ENCODE peak calls at places on chromosomes 13 and 19, in ten cellular contexts. W, F, V, J, H, Q, K, P, O and I are unnamed samples.

GRCh38 chr19:34480971-34481821 is at the start of gene WTIP:
- DNase-seq in P (peak; percentile 50), J (peak; percentile 89), F (peak; percentile 80), O (peak; percentile 64), H (peak; percentile 86), V (peak; percentile 28), W (peak; percentile 89), K (peak; percentile 76), Q (no peak), I (peak; percentile 87)

GRCh38 chr13:27476943-27477681 is 26.7 kb upstream of the MTIF3 start:
- DNase-seq in V (no peak), J (peak; percentile 47), Q (no peak), P (no peak), O (peak; percentile 29), H (no peak), W (no peak), F (peak; percentile 6), K (no peak), I (peak; percentile 38)

GRCh38 chr13:33276581-33276980 is 9.0 kb downstream of the STARD13 start:
- DNase-seq in O (no peak), W (no peak), K (no peak), P (no peak), J (peak; percentile 51), V (no peak), F (no peak), Q (no peak), H (no peak), I (peak; percentile 86)

GRCh38 chr13:31742102-31742695 is 2.9 kb downstream of the RXFP2 start:
- DNase-seq in P (peak; percentile 23), V (no peak), J (peak; percentile 74), H (peak; percentile 64), W (no peak), K (peak; percentile 55), Q (peak; percentile 22), O (peak; percentile 55), F (peak; percentile 42), I (peak; percentile 88)

GRCh38 chr13:66558511-66558910 is 671.6 kb downstream of the PCDH9 start:
- DNase-seq in J (peak; percentile 34), F (no peak), K (no peak), V (no peak), H (no peak), Q (no peak), W (no peak), P (no peak), O (no peak), I (peak; percentile 11)

GRCh38 chr19:35381318-35381717 is 10.4 kb downstream of the GPR42 start:
- DNase-seq in O (no peak), Q (no peak), V (no peak), F (no peak), W (no peak), H (no peak), J (no peak), K (no peak), P (no peak), I (no peak)

GRCh38 chr13:89169951-89170350 is 1498.8 kb downstream of the SLITRK5 start:
- DNase-seq in J (no peak), V (no peak), F (no peak), H (no peak), K (no peak), O (no peak), W (no peak), Q (no peak), P (no peak), I (no peak)

GRCh38 chr19:10761443-10762242 is 43.8 kb downstream of the DNM2 start:
- DNase-seq in W (no peak), H (no peak), Q (no peak), P (no peak), J (no peak), F (no peak), V (no peak), O (no peak), K (no peak), I (no peak)

GRCh38 chr13:53131361-53131760 is 102.7 kb downstream of the OLFM4 start:
- DNase-seq in J (no peak), V (no peak), P (no peak), F (no peak), O (no peak), K (no peak), H (no peak), W (no peak), Q (no peak), I (no peak)

GRCh38 chr19:18867199-18867598 is 28.8 kb downstream of the CERS1 start:
- DNase-seq in K (no peak), J (no peak), H (no peak), W (no peak), P (no peak), O (no peak), Q (no peak), F (no peak), V (no peak), I (no peak)

GRCh38 chr19:12665646-12666304 is 767 bp downstream of the MAN2B1 start:
- DNase-seq in V (no peak), J (no peak), H (no peak), F (no peak), Q (no peak), P (no peak), O (no peak), K (no peak), W (no peak), I (no peak)

GRCh38 chr19:49894011-49894664 is 2.5 kb downstream of the IL4I1 start:
- DNase-seq in F (no peak), V (no peak), P (no peak), K (no peak), H (no peak), J (no peak), Q (no peak), O (no peak), W (no peak), I (no peak)

GRCh38 chr13:82829040-82829439 is 1053.2 kb downstream of the SLITRK1 start:
- DNase-seq in F (no peak), P (no peak), Q (no peak), K (no peak), V (no peak), J (no peak), W (no peak), H (no peak), O (no peak), I (no peak)

DNA sequence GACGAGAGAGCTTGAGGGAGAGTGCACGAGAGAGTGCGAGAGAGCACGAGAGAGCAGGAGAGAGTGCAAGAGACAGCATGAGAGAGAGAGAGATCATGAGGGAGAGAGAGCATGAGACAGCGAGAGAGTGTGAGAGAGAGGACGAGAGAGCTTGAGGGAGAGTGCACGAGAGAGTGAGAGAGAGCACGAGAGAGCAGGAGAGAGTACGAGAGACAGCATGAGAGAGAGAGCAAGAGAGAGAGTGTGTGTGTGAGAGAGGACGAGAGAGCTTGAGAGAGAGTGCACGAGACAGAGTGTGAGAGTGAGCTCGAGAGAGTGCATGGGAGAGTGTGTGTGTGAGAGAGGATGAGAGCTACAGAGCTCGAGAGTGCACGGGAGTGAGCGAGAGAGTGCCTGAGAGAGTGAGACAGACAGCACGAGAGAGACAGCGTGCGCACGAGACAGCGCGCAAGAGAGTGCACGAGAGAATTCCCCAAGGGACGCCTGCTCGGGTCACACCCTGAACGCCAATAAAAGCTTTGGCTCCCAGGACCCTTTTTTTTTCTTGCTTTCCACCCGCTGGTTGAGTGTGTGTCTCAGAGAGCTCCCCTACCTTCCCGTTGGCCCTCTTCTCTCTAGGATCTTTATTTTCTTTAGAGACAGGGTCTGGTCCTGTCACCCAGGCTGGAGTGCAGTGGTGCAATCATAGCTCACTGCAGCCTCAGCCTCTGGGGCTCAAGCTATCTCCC is 3.7 kb downstream of the CD70 start:
- DNase-seq in F (no peak), P (no peak), H (no peak), K (no peak), O (no peak), W (no peak), Q (no peak), J (no peak), V (no peak), I (peak; percentile 51)
- H3K4me3 ChIP-seq in F (peak overlapping the region; percentile 29), P (no peak overlapping the region), H (no peak overlapping the region), K (no peak overlapping the region), O (no peak overlapping the region), W (no peak overlapping the region), Q (peak overlapping the region; percentile 16), J (no peak overlapping the region), V (peak overlapping the region; percentile 19), I (peak overlapping the region; percentile 52)

DNA sequence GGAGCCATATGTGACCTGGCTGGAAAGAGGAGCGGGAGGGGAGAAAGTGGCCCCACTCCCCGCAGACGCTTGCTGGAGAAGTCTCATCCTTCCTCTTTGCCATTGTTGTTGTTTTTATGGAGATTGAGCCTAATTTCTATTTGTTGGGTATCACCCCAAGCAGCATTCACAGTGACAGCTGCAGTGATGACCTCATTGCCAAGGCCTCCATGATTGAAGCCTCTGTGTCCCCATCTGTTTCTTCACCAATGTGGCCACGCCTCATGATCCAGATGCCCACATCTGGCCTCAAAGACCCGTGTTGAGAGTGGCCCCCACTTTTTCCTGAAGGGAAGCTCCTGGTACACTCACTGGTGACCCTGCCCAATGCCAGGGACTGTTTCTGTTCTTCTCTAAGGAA is 154.2 kb downstream of the SLC7A1 start:
- DNase-seq in J (no peak), V (no peak), K (no peak), W (no peak), O (no peak), P (no peak), Q (no peak), F (no peak), H (no peak), I (no peak)
- TF ChIP-seq CTCF in J (no peak), V (no peak), K (no peak), W (no peak), O (no peak), P (no peak), Q (no peak), F (no peak), H (no peak), I (no peak)

GRCh38 chr13:48318714-48319457 is 15.3 kb downstream of the RB1 start:
- DNase-seq in H (peak; percentile 19), J (no peak), K (peak; percentile 44), F (no peak), P (no peak), V (no peak), W (peak; percentile 71), O (no peak), Q (no peak), I (no peak)
- H3K4me3 ChIP-seq in H (peak overlapping the region; percentile 37), J (no peak overlapping the region), K (peak overlapping the region; percentile 33), F (no peak overlapping the region), P (no peak overlapping the region), V (peak overlapping the region; percentile 66), W (peak overlapping the region; percentile 28), O (no peak overlapping the region), Q (no peak overlapping the region), I (no peak overlapping the region)

GRCh38 chr13:21671793-21672680 is 1.2 kb downstream of the FGF9 start:
- DNase-seq in O (no peak), P (no peak), F (no peak), V (no peak), H (no peak), K (no peak), Q (no peak), J (no peak), W (no peak), I (no peak)

GRCh38 chr13:21668665-21669599 is 1.9 kb upstream of the FGF9 start:
- DNase-seq in J (peak; percentile 33), V (no peak), H (no peak), P (no peak), W (peak; percentile 63), Q (no peak), O (peak; percentile 7), F (no peak), K (peak; percentile 58), I (peak; percentile 21)

GRCh38 chr13:21670006-21670882 is 629 bp upstream of the FGF9 start:
- DNase-seq in O (peak; percentile 13), Q (no peak), H (peak; percentile 35), W (peak; percentile 78), V (no peak), P (no peak), J (peak; percentile 73), K (peak; percentile 68), F (no peak), I (peak; percentile 42)

GRCh38 chr13:21672811-21673591 is 2.1 kb downstream of the FGF9 start:
- DNase-seq in F (no peak), O (no peak), V (no peak), W (no peak), J (no peak), P (no peak), K (no peak), H (no peak), Q (no peak), I (no peak)

GRCh38 chr13:21670883-21671792 is at the start of gene FGF9:
- DNase-seq in W (peak; percentile 91), K (peak; percentile 77), J (peak; percentile 74), O (peak; percentile 29), V (no peak), F (no peak), H (peak; percentile 46), Q (peak; percentile 28), P (peak; percentile 62), I (peak; percentile 65)
- TF ChIP-seq CTCF in W (no peak), K (no peak), J (no peak), O (no peak), V (no peak), F (peak; percentile 10), H (no peak), Q (peak; percentile 5), P (no peak), I (no peak)